ENCODE peak calls at places on chromosomes 2 and 18, in eight cellular contexts. L is esophagus squamous epithelium, Y is DND-41, E is IMR-90, M is lung, W is spleen, C is K562, S is left ventricle myocardium inferior. T is an unnamed sample.

GRCh38 chr18:36899289-36899688 is 70.4 kb downstream of the KIAA1328 start:
- DNase-seq in L (no peak), Y (no peak), E (peak), M (no peak), W (no peak), C (peak), S (no peak), T (peak)

GRCh38 chr18:31138709-31139108 is 23.9 kb downstream of the DSC1 start:
- DNase-seq in L (no peak), Y (no peak), E (no peak), M (no peak), W (no peak), C (no peak), S (no peak), T (no peak)

GRCh38 chr2:173058097-173058496 is 17.5 kb upstream of the MAP3K20 start:
- DNase-seq in L (no peak), Y (no peak), E (no peak), M (no peak), W (no peak), C (no peak), S (no peak), T (no peak)

GRCh38 chr2:124913873-124914272 is 888.8 kb downstream of the CNTNAP5 start:
- DNase-seq in L (no peak), Y (no peak), E (no peak), M (no peak), W (no peak), C (no peak), S (no peak), T (no peak)

GRCh38 chr2:177796644-177797415 is 275.7 kb downstream of the PDE11A start:
- DNase-seq in L (no peak), Y (no peak), E (no peak), M (no peak), W (no peak), C (no peak), S (peak), T (no peak)

GRCh38 chr18:76350134-76351025 is 144.7 kb downstream of the ZNF516 start:
- DNase-seq in L (no peak), Y (no peak), E (no peak), M (no peak), W (no peak), C (no peak), S (no peak), T (no peak)

GRCh38 chr2:98455494-98455976 is 10.9 kb downstream of the INPP4A start:
- DNase-seq in L (no peak), Y (no peak), E (peak), M (peak), W (peak), C (no peak), S (no peak), T (no peak)

GRCh38 chr2:30701782-30702181 is 105.5 kb downstream of the CAPN13 start:
- DNase-seq in L (no peak), Y (no peak), E (no peak), M (no peak), W (no peak), C (no peak), S (no peak), T (no peak)

GRCh38 chr2:85468096-85468703 is 49.7 kb downstream of the SH2D6 start:
- DNase-seq in L (no peak), Y (no peak), E (no peak), M (no peak), W (peak), C (peak), S (no peak), T (no peak)

GRCh38 chr2:70505613-70506391 is 47.8 kb downstream of the TGFA start:
- DNase-seq in L (no peak), Y (no peak), E (no peak), M (no peak), W (no peak), C (no peak), S (no peak), T (no peak)

GRCh38 chr18:12838178-12838634 is 45.8 kb downstream of the PTPN2 start:
- DNase-seq in L (no peak), Y (peak), E (peak), M (peak), W (no peak), C (peak), S (no peak), T (peak)

GRCh38 chr18:22783662-22784076 is 149.5 kb upstream of the RBBP8 start:
- DNase-seq in L (no peak), Y (no peak), E (no peak), M (no peak), W (no peak), C (no peak), S (no peak), T (no peak)

GRCh38 chr2:121330921-121331320 is 45.9 kb upstream of the TFCP2L1 start:
- DNase-seq in L (no peak), Y (no peak), E (no peak), M (no peak), W (peak), C (no peak), S (no peak), T (no peak)

GRCh38 chr18:13405305-13406038 is 186.9 kb downstream of the LDLRAD4 start:
- DNase-seq in L (no peak), Y (no peak), E (no peak), M (no peak), W (no peak), C (no peak), S (no peak), T (no peak)

GRCh38 chr2:228039752-228040534 is 141.5 kb downstream of the SPHKAP start:
- DNase-seq in L (no peak), Y (no peak), E (no peak), M (no peak), W (no peak), C (peak), S (no peak), T (peak)

GRCh38 chr2:99085400-99085799 is 56.1 kb upstream of the C2orf15 start:
- DNase-seq in L (no peak), Y (no peak), E (no peak), M (no peak), W (no peak), C (no peak), S (no peak), T (no peak)

GRCh38 chr2:55918856-55919255 is 4.7 kb downstream of the EFEMP1 start:
- DNase-seq in L (no peak), Y (no peak), E (no peak), M (no peak), W (no peak), C (no peak), S (no peak), T (no peak)

GRCh38 chr2:138239902-138240595 is 261.5 kb upstream of the SPOPL start:
- DNase-seq in L (no peak), Y (no peak), E (no peak), M (no peak), W (no peak), C (no peak), S (no peak), T (no peak)

GRCh38 chr2:171018522-171018921 is 89.5 kb downstream of the GORASP2 start:
- DNase-seq in L (no peak), Y (no peak), E (no peak), M (no peak), W (no peak), C (no peak), S (no peak), T (no peak)

GRCh38 chr2:108924444-108925251 is 64.4 kb downstream of the EDAR start:
- DNase-seq in L (no peak), Y (no peak), E (no peak), M (no peak), W (peak), C (no peak), S (no peak), T (no peak)

GRCh38 chr18:63319383-63320040 is at the start of gene BCL2:
- DNase-seq in L (no peak), Y (peak), E (peak), M (peak), W (no peak), C (no peak), S (peak), T (no peak)

GRCh38 chr2:46978696-46979095 is 63.1 kb upstream of the MCFD2 start:
- DNase-seq in L (no peak), Y (no peak), E (no peak), M (no peak), W (no peak), C (no peak), S (no peak), T (no peak)

GRCh38 chr2:29238497-29238896 is 123.3 kb downstream of the CLIP4 start:
- DNase-seq in L (no peak), Y (peak), E (peak), M (no peak), W (peak), C (peak), S (no peak), T (peak)
- TF ChIP-seq CTCF in L (no peak), Y (peak), E (peak), M (no peak), W (no peak), C (peak), S (peak), T (peak)

GRCh38 chr2:230873670-230874401 is 9.1 kb downstream of the ITM2C start:
- DNase-seq in L (no peak), Y (no peak), E (no peak), M (no peak), W (peak), C (no peak), S (no peak), T (no peak)

GRCh38 chr2:230870544-230871360 is 6.0 kb downstream of the ITM2C start:
- DNase-seq in L (no peak), Y (no peak), E (no peak), M (no peak), W (peak), C (no peak), S (no peak), T (no peak)

GRCh38 chr2:230871361-230872150 is 6.8 kb downstream of the ITM2C start:
- DNase-seq in L (no peak), Y (no peak), E (no peak), M (no peak), W (peak), C (no peak), S (no peak), T (no peak)

GRCh38 chr2:230872968-230873669 is 8.4 kb downstream of the ITM2C start:
- DNase-seq in L (no peak), Y (no peak), E (no peak), M (no peak), W (no peak), C (no peak), S (no peak), T (no peak)

GRCh38 chr2:230872151-230872967 is 7.6 kb downstream of the ITM2C start:
- DNase-seq in L (no peak), Y (no peak), E (no peak), M (no peak), W (peak), C (no peak), S (no peak), T (no peak)
- H3K4me3 ChIP-seq in L (no peak), Y (no peak), E (no peak), M (no peak), W (no peak), C (no peak), S (no peak), T (no peak)

GRCh38 chr2:127526940-127527804 is 883 bp upstream of the IWS1 start:
- DNase-seq in L (no peak), Y (no peak), E (no peak), M (no peak), W (no peak), C (peak), S (no peak), T (peak)

GRCh38 chr2:127523269-127523930 is 2.9 kb downstream of the IWS1 start:
- DNase-seq in L (no peak), Y (no peak), E (no peak), M (no peak), W (no peak), C (no peak), S (no peak), T (no peak)

GRCh38 chr2:127525692-127526141 is 572 bp downstream of the IWS1 start:
- DNase-seq in L (no peak), Y (peak), E (peak), M (no peak), W (no peak), C (peak), S (no peak), T (peak)

GRCh38 chr2:127528487-127528886 is 2.2 kb upstream of the IWS1 start:
- DNase-seq in L (no peak), Y (no peak), E (no peak), M (no peak), W (no peak), C (no peak), S (no peak), T (no peak)

DNA sequence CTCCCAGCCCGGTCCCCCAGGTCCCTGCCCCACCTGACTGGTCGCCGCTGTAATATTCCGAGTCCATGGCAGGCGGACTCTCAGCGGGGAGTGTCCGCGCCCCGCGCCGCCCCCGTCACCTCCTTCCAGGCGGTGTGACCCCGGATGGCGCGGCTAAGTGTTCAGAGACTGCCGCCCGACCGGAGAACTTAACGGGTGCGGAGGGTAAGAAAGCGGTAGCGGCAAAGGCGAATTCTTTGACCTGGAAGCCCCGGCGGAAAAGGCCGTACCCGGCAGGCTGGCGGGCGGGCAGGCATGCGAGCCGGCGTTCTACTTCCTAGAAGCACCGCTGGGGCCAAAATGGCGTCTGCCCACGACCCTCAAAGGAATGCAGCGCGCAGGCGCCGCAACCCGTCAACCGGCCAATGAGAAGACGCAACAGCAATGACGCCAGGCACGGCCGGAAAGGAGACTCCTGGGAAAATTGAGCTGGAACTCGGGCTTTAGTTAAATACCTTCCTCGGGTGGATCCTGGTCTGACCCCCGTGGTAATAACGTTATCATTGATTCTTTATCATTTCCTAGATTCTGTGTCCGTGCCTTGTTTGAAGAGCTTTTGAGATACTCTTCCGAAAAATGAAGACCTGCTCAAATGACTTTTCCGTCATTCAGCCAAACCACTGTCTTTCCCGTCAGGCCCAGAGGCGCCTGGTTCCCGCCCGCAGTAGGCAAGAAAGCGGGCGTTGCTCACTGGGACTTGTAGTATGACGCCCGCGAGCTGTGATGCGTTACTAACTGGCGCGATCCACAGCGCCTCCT is at the start of gene IWS1:
- DNase-seq in L (peak), Y (peak), E (peak), M (peak), W (peak), C (peak), S (peak), T (peak)
- TF ChIP-seq CTCF in L (no peak), Y (peak), E (peak), M (no peak), W (peak), C (peak), S (peak), T (peak)

DNA sequence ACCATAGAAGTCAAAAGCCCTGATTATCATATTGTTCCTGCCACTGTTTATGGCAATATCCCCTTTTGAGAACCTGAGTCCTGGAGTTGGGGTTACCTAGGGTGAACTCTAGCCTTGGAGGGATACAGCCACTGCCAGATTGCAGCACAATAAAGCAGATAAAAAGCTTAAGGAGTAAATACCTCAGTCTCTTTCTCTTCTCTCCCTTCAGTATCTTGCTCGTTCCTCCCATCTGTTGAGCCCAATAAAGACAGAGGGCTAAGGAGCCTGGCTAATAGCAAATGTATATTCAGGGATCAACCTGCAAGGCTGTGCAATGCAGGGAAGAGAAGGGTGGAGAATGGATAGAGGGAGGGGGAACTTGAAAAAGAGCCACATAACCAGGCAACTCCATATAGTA is 8.0 kb upstream of the DPP4 start:
- DNase-seq in L (no peak), Y (no peak), E (no peak), M (no peak), W (no peak), C (no peak), S (no peak), T (no peak)
- H3K4me3 ChIP-seq in L (no peak), Y (no peak), E (no peak), M (no peak), W (no peak), C (no peak), S (no peak), T (no peak)

DNA sequence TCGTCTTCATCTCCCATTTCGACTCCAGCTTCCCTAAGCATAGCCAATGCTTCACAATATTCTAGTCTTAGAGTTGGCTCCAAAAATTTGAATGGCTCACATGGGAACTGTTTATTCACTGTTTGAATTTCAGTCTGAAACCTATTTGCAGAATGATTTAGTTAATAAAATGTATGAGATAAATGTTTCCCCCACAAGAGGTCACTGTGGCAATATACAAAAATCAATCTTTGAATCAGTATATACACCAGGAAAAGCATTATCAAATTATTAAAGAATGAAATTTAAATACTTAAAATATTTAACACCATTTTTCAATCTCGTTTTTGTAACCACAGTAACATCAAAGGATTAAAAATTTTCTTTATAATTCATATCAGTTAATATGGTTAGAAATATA is 40.0 kb upstream of the MCM6 start:
- DNase-seq in L (no peak), Y (no peak), E (peak), M (no peak), W (no peak), C (no peak), S (no peak), T (peak)
- TF ChIP-seq CTCF in L (peak), Y (peak), E (peak), M (peak), W (peak), C (peak), S (peak), T (peak)

GRCh38 chr2:9232886-9233285 is 26.3 kb downstream of the ASAP2 start:
- DNase-seq in L (no peak), Y (no peak), E (peak), M (no peak), W (no peak), C (no peak), S (no peak), T (no peak)
- H3K4me3 ChIP-seq in L (no peak), Y (no peak), E (no peak), M (no peak), W (no peak), C (no peak), S (no peak), T (no peak)

DNA sequence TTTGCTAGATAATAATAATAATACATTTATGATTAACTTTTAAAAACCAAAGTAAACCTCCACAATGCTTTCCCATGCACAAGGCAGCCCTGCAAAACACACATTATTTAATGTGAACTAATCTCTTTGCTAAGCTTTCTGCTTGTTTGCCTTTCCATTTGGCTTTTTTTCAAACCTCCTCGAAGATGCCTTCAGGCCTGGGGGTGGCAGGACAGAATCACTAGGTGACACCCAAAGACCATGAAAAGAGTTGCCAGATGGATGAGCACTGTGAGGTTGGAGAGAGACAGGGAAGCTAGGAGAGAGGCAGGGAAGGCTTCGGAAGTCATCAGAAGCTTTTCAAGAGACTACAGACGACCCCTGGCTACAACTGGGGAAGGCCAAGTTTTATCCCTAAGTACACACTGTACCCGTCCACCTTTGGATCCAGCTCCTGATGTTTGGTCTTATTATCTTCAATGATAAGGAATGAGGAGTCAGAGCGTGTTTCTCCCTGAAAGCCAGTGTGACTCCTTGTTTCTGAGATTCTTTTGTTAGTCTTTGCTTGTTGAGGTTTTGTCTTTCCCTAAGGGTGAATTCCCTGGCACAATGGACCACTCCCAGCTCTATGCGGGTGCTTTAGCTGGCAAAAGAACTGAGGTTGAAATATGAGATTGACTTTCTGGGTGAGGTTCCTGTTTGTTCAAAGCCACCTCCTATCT is 33.5 kb upstream of the SLC9A2 start:
- DNase-seq in L (no peak), Y (no peak), E (no peak), M (no peak), W (no peak), C (no peak), S (no peak), T (peak)
- TF ChIP-seq CTCF in L (no peak), Y (no peak), E (no peak), M (no peak), W (no peak), C (peak), S (no peak), T (no peak)

DNA sequence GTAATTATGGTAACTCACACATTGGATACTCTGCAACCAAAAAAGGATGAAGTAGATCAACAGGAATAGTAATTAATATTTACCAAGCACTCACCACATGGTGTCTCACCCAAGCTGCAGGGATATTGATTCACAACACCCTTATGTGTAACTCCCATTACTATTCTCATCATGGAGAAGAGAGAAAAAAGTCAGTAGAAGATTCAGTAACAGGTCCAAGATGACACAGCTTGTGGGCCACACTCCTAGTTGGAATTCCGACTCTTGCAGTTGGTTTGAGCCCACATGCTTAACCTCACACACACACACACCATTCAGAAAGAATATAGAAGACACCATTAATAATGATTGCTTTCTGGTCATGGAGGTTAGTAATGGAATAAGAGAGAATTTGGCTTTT is 1.7 kb upstream of the MLPH start:
- DNase-seq in L (no peak), Y (no peak), E (no peak), M (no peak), W (no peak), C (no peak), S (no peak), T (no peak)
- H3K4me3 ChIP-seq in L (no peak), Y (no peak), E (no peak), M (no peak), W (no peak), C (no peak), S (no peak), T (no peak)

GRCh38 chr2:21363364-21363763 is 239.6 kb downstream of the TDRD15 start:
- DNase-seq in L (no peak), Y (no peak), E (no peak), M (no peak), W (no peak), C (no peak), S (no peak), T (no peak)
- TF ChIP-seq CTCF in L (no peak), Y (peak), E (no peak), M (no peak), W (no peak), C (no peak), S (no peak), T (no peak)

T was measured in bronchial epithelial cell.